ENCODE peak calls at places on chromosome 13, in seven cellular contexts. Q is SK-N-SH, X is GM12878, B is IMR-90, F is neural progenitor cell, G is H1, N is fibroblast of lung. E is an unnamed sample.

GRCh38 chr13:110361365-110361911 is 54.4 kb downstream of the COL4A2 start:
- DNase-seq in Q (no peak), X (no peak), B (peak; percentile 88), F (no peak), G (no peak), N (peak; percentile 89), E (peak; percentile 95)

GRCh38 chr13:36685912-36686311 is 12.1 kb downstream of the SERTM1 start:
- DNase-seq in Q (no peak), X (no peak), B (peak; percentile 6), F (no peak), G (no peak), N (no peak), E (peak; percentile 56)

GRCh38 chr13:105778196-105778595 is 757.3 kb downstream of the EFNB2 start:
- DNase-seq in Q (no peak), X (no peak), B (peak; percentile 35), F (no peak), G (no peak), N (peak; percentile 33), E (no peak)

GRCh38 chr13:108816381-108816780 is 187.0 kb downstream of the MYO16 start:
- DNase-seq in Q (no peak), X (no peak), B (no peak), F (no peak), G (no peak), N (no peak), E (no peak)

GRCh38 chr13:112938680-112939079 is 30.3 kb upstream of the MCF2L start:
- DNase-seq in Q (no peak), X (no peak), B (no peak), F (no peak), G (no peak), N (no peak), E (no peak)

GRCh38 chr13:111212517-111212873 is 97.4 kb downstream of the ARHGEF7 start:
- DNase-seq in Q (no peak), X (no peak), B (no peak), F (no peak), G (no peak), N (no peak), E (no peak)

GRCh38 chr13:89279374-89279773 is 1608.2 kb downstream of the SLITRK5 start:
- DNase-seq in Q (no peak), X (no peak), B (no peak), F (no peak), G (no peak), N (no peak), E (no peak)

GRCh38 chr13:74442751-74443150 is 308.5 kb upstream of the KLF12 start:
- DNase-seq in Q (no peak), X (no peak), B (no peak), F (no peak), G (no peak), N (no peak), E (no peak)

GRCh38 chr13:109256866-109257760 is 529.3 kb downstream of the IRS2 start:
- DNase-seq in Q (no peak), X (no peak), B (peak; percentile 97), F (no peak), G (no peak), N (peak; percentile 94), E (peak; percentile 73)

GRCh38 chr13:76735641-76736040 is 150.6 kb downstream of the KCTD12 start:
- DNase-seq in Q (no peak), X (peak; percentile 23), B (no peak), F (no peak), G (no peak), N (no peak), E (no peak)

GRCh38 chr13:39268398-39268797 is 230.1 kb downstream of the NHLRC3 start:
- DNase-seq in Q (no peak), X (no peak), B (no peak), F (no peak), G (no peak), N (no peak), E (no peak)

GRCh38 chr13:93987458-93987857 is 492.0 kb downstream of the DCT start:
- DNase-seq in Q (no peak), X (no peak), B (no peak), F (no peak), G (no peak), N (no peak), E (no peak)

GRCh38 chr13:36054041-36054440 is 77.1 kb downstream of the DCLK1 start:
- DNase-seq in Q (no peak), X (no peak), B (no peak), F (no peak), G (no peak), N (no peak), E (no peak)

GRCh38 chr13:29922896-29923295 is 72.5 kb upstream of the UBL3 start:
- DNase-seq in Q (no peak), X (no peak), B (peak; percentile 71), F (no peak), G (no peak), N (peak; percentile 51), E (no peak)

GRCh38 chr13:96835591-96835990 is 158.7 kb downstream of the OXGR1 start:
- DNase-seq in Q (no peak), X (no peak), B (no peak), F (no peak), G (no peak), N (no peak), E (no peak)

GRCh38 chr13:80131204-80131603 is 209.7 kb downstream of the SPRY2 start:
- DNase-seq in Q (peak; percentile 56), X (no peak), B (peak; percentile 46), F (peak; percentile 67), G (no peak), N (peak; percentile 78), E (no peak)

GRCh38 chr13:62556973-62557372 is 1141.3 kb upstream of the PCDH20 start:
- DNase-seq in Q (no peak), X (no peak), B (peak; percentile 8), F (no peak), G (no peak), N (no peak), E (no peak)

GRCh38 chr13:40179882-40180281 is 486.6 kb downstream of the FOXO1 start:
- DNase-seq in Q (no peak), X (no peak), B (no peak), F (no peak), G (no peak), N (no peak), E (no peak)

GRCh38 chr13:74131206-74131605 is 3.0 kb downstream of the KLF12 start:
- DNase-seq in Q (no peak), X (no peak), B (no peak), F (no peak), G (no peak), N (peak; percentile 44), E (no peak)

GRCh38 chr13:85586856-85587255 is 212.4 kb downstream of the SLITRK6 start:
- DNase-seq in Q (no peak), X (no peak), B (no peak), F (no peak), G (no peak), N (no peak), E (no peak)

GRCh38 chr13:40352807-40353562 is 313.5 kb downstream of the FOXO1 start:
- DNase-seq in Q (peak; percentile 25), X (no peak), B (no peak), F (no peak), G (no peak), N (peak; percentile 71), E (no peak)

GRCh38 chr13:100550433-100550832 is 38.2 kb downstream of the GGACT start:
- DNase-seq in Q (no peak), X (no peak), B (peak; percentile 15), F (no peak), G (no peak), N (peak; percentile 52), E (peak; percentile 89)

DNA sequence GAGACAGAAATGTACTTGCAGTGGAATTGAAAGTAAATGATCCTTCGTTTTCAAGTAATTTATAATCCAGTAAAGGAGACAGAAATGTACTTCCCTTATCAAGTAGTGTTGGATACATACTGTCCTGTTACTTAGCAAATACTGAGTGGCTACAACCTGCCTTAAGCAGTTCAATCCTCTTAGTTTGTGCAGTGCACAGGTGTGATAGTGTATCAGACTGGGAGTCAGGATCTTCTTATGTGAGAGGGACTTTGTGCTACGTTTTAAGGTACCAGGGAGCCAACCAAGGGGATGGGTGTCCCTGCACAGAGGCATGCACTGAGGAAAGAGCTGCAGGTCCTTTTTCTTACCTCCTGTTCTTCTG is 111.1 kb downstream of the DNAJC3 start:
- DNase-seq in Q (no peak), X (no peak), B (no peak), F (no peak), G (no peak), N (no peak), E (no peak)
- H3K36me3 ChIP-seq in Q (peaks cover 32% of the 10 kb centered on the region), X (peaks cover 3% of the 10 kb centered on the region), B (peaks cover 16% of the 10 kb centered on the region), F (no peaks in the 10 kb centered on the region), G (peaks cover 10% of the 10 kb centered on the region), N (peaks cover 4% of the 10 kb centered on the region), E (peaks cover 21% of the 10 kb centered on the region)

DNA sequence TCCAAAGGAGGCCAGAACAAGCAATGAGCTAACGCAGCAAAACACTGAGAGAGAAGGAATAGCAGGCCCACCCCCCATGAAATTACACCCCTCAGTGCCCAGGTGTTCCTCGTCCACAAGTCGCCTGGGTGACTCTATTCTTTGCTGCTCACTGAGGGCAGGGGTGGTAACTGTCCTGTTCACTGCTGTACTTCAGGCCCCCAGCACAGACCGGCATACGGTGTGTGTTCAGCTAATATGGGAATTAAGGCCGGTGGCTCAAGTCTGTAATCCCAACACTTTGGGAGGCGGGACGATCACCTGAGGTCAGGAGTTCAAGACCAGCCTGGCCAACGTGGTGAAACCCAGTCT is 31.9 kb downstream of the DHRS12 start:
- DNase-seq in Q (no peak), X (no peak), B (no peak), F (no peak), G (no peak), N (no peak), E (no peak)
- H2AFZ ChIP-seq in Q (no peak overlapping the region), X (no peak overlapping the region), B (no peak overlapping the region), F (no peak overlapping the region), G (no peak overlapping the region), N (no peak overlapping the region), E (no peak overlapping the region)

DNA sequence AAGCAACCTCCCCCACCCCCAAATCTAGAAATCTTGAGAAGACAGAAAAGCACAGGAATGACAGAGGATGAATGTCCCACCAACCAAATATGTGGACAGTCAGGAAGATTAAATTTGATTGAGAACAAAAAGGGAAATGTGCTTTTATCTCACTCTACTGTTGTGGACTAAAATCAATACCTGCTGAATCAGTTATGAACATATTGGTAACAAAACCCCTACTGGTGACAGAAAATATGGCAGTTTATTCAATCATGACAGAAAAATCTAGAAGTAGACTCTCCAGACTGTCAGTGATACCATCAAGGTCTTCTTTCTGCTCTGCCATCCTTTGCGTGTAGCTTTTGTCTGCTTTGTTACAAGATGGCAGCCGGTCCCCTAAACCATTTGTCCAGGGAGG is 35.2 kb downstream of the FAM216B start:
- DNase-seq in Q (no peak), X (no peak), B (no peak), F (no peak), G (no peak), N (no peak), E (no peak)
- TF ChIP-seq CTCF in Q (peak; percentile 49), X (no peak), B (no peak), F (peak; percentile 25), G (no peak), N (peak; percentile 19), E (peak; percentile 24)

GRCh38 chr13:46016216-46016615 is 36.3 kb downstream of the ZC3H13 start:
- DNase-seq in Q (no peak), X (no peak), B (no peak), F (no peak), G (no peak), N (no peak), E (no peak)

GRCh38 chr13:46012404-46012803 is 40.1 kb downstream of the ZC3H13 start:
- DNase-seq in Q (no peak), X (no peak), B (no peak), F (no peak), G (no peak), N (no peak), E (no peak)

GRCh38 chr13:46010148-46010547 is 42.4 kb downstream of the ZC3H13 start:
- DNase-seq in Q (peak; percentile 12), X (no peak), B (no peak), F (peak; percentile 40), G (no peak), N (peak; percentile 9), E (no peak)

GRCh38 chr13:46015374-46015773 is 37.2 kb downstream of the ZC3H13 start:
- DNase-seq in Q (no peak), X (no peak), B (no peak), F (no peak), G (no peak), N (no peak), E (no peak)
- H3K36me3 ChIP-seq in Q (peaks cover 86% of the 10 kb centered on the region), X (peaks cover 1% of the 10 kb centered on the region), B (peaks cover 11% of the 10 kb centered on the region), F (peaks cover 17% of the 10 kb centered on the region), G (peaks cover 39% of the 10 kb centered on the region), N (no peaks in the 10 kb centered on the region), E (peaks cover 32% of the 10 kb centered on the region)